ENCODE peak calls at places on chromosome 4, in ten cellular contexts. One of them, this sample, is unnamed.

GRCh38 chr4:169583563-169583962 is 28.8 kb downstream of the NEK1 start:
- DNase-seq in stimulated activated CD4-positive, alpha-beta T cell treated with anti-CD3 and anti-CD28 coated beads, Interleukin-15, amount 100 ng/mL, for 1 hour: no peak
- DNase-seq in H4: peak
- DNase-seq in putamen: no peak
- DNase-seq in G401: no peak
- DNase-seq in H54: no peak
- DNase-seq in LoVo: no peak
- DNase-seq in Right ventricle myocardium superior: no peak
- DNase-seq in activated T-cell treated with anti-CD3 and anti-CD28 coated beads for 48 hours: no peak
- DNase-seq in NCI-H2029 treated with DMSO at 0.1 percent for 48 hours: no peak
- DNase-seq in this sample: no peak

GRCh38 chr4:11138964-11139363 is 289.7 kb downstream of the HS3ST1 start:
- DNase-seq in stimulated activated CD4-positive, alpha-beta T cell treated with anti-CD3 and anti-CD28 coated beads, Interleukin-15, amount 100 ng/mL, for 1 hour: no peak
- DNase-seq in H4: no peak
- DNase-seq in putamen: no peak
- DNase-seq in G401: no peak
- DNase-seq in H54: no peak
- DNase-seq in LoVo: no peak
- DNase-seq in Right ventricle myocardium superior: no peak
- DNase-seq in activated T-cell treated with anti-CD3 and anti-CD28 coated beads for 48 hours: no peak
- DNase-seq in NCI-H2029 treated with DMSO at 0.1 percent for 48 hours: no peak
- DNase-seq in this sample: no peak

GRCh38 chr4:184845367-184846011 is 19.7 kb upstream of the ACSL1 start:
- DNase-seq in stimulated activated CD4-positive, alpha-beta T cell treated with anti-CD3 and anti-CD28 coated beads, Interleukin-15, amount 100 ng/mL, for 1 hour: no peak
- DNase-seq in H4: peak
- DNase-seq in putamen: no peak
- DNase-seq in G401: no peak
- DNase-seq in H54: no peak
- DNase-seq in LoVo: peak
- DNase-seq in Right ventricle myocardium superior: no peak
- DNase-seq in activated T-cell treated with anti-CD3 and anti-CD28 coated beads for 48 hours: no peak
- DNase-seq in NCI-H2029 treated with DMSO at 0.1 percent for 48 hours: no peak
- DNase-seq in this sample: no peak

GRCh38 chr4:146407257-146407656 is 114.5 kb downstream of the SLC10A7 start:
- DNase-seq in stimulated activated CD4-positive, alpha-beta T cell treated with anti-CD3 and anti-CD28 coated beads, Interleukin-15, amount 100 ng/mL, for 1 hour: no peak
- DNase-seq in H4: no peak
- DNase-seq in putamen: no peak
- DNase-seq in G401: no peak
- DNase-seq in H54: no peak
- DNase-seq in LoVo: no peak
- DNase-seq in Right ventricle myocardium superior: no peak
- DNase-seq in activated T-cell treated with anti-CD3 and anti-CD28 coated beads for 48 hours: no peak
- DNase-seq in NCI-H2029 treated with DMSO at 0.1 percent for 48 hours: no peak
- DNase-seq in this sample: no peak

GRCh38 chr4:165783626-165784025 is 89.4 kb upstream of the TLL1 start:
- DNase-seq in stimulated activated CD4-positive, alpha-beta T cell treated with anti-CD3 and anti-CD28 coated beads, Interleukin-15, amount 100 ng/mL, for 1 hour: no peak
- DNase-seq in H4: no peak
- DNase-seq in putamen: no peak
- DNase-seq in G401: no peak
- DNase-seq in H54: no peak
- DNase-seq in LoVo: no peak
- DNase-seq in Right ventricle myocardium superior: no peak
- DNase-seq in activated T-cell treated with anti-CD3 and anti-CD28 coated beads for 48 hours: no peak
- DNase-seq in NCI-H2029 treated with DMSO at 0.1 percent for 48 hours: no peak
- DNase-seq in this sample: no peak

GRCh38 chr4:15469402-15470148 is at the start of gene CC2D2A:
- DNase-seq in stimulated activated CD4-positive, alpha-beta T cell treated with anti-CD3 and anti-CD28 coated beads, Interleukin-15, amount 100 ng/mL, for 1 hour: no peak
- DNase-seq in H4: peak
- DNase-seq in putamen: no peak
- DNase-seq in G401: peak
- DNase-seq in H54: peak
- DNase-seq in LoVo: no peak
- DNase-seq in Right ventricle myocardium superior: no peak
- DNase-seq in activated T-cell treated with anti-CD3 and anti-CD28 coated beads for 48 hours: no peak
- DNase-seq in NCI-H2029 treated with DMSO at 0.1 percent for 48 hours: no peak
- DNase-seq in this sample: no peak

GRCh38 chr4:1041147-1041935 is 29.9 kb downstream of the FGFRL1 start:
- DNase-seq in stimulated activated CD4-positive, alpha-beta T cell treated with anti-CD3 and anti-CD28 coated beads, Interleukin-15, amount 100 ng/mL, for 1 hour: no peak
- DNase-seq in H4: no peak
- DNase-seq in putamen: no peak
- DNase-seq in G401: peak
- DNase-seq in H54: no peak
- DNase-seq in LoVo: no peak
- DNase-seq in Right ventricle myocardium superior: peak
- DNase-seq in activated T-cell treated with anti-CD3 and anti-CD28 coated beads for 48 hours: no peak
- DNase-seq in NCI-H2029 treated with DMSO at 0.1 percent for 48 hours: no peak
- DNase-seq in this sample: no peak

GRCh38 chr4:70754990-70755688 is 33.4 kb downstream of the RUFY3 start:
- DNase-seq in stimulated activated CD4-positive, alpha-beta T cell treated with anti-CD3 and anti-CD28 coated beads, Interleukin-15, amount 100 ng/mL, for 1 hour: no peak
- DNase-seq in H4: no peak
- DNase-seq in putamen: no peak
- DNase-seq in G401: no peak
- DNase-seq in H54: no peak
- DNase-seq in LoVo: no peak
- DNase-seq in Right ventricle myocardium superior: no peak
- DNase-seq in activated T-cell treated with anti-CD3 and anti-CD28 coated beads for 48 hours: no peak
- DNase-seq in NCI-H2029 treated with DMSO at 0.1 percent for 48 hours: no peak
- DNase-seq in this sample: no peak